ENCODE peak calls at places on chromosomes 4 and X, in seven cellular contexts. X is NCI-H1436; N is lower lobe of right lung; U is activated CD4-positive, alpha-beta T cell treated with anti-CD3 and anti-CD28 coated beads for 48 hours; F is NCI-H1092; J is cardiac muscle cell; H is neural progenitor cell. B is an unnamed sample.

GRCh38 chr4:185304944-185305690 is 90.6 kb downstream of the LRP2BP start:
- DNase-seq in F (no peak), X (peak), J (peak), H (peak), N (peak), U (peak), B (no peak)

GRCh38 chr4:113212613-113213012 is 163.2 kb downstream of the ANK2 start:
- DNase-seq in H (peak), N (no peak), X (peak), F (no peak), J (no peak), U (no peak), B (peak)

GRCh38 chr4:48212165-48212564 is 57.5 kb downstream of the TEC start:
- DNase-seq in F (no peak), J (no peak), U (no peak), H (no peak), N (no peak), X (no peak), B (no peak)

GRCh38 chrX:29471829-29472228 is 743.5 kb upstream of the MAGEB2 start:
- DNase-seq in F (no peak), N (no peak), H (no peak), J (no peak), U (no peak), X (no peak), B (no peak)

GRCh38 chrX:12919051-12919450 is 12.6 kb downstream of the TLR8 start:
- DNase-seq in X (no peak), F (no peak), U (no peak), H (no peak), J (no peak), N (no peak), B (no peak)

GRCh38 chrX:134460861-134461218 is 875 bp downstream of the HPRT1 start:
- DNase-seq in F (no peak), X (no peak), U (no peak), J (peak), N (no peak), H (no peak), B (no peak)

GRCh38 chrX:13689519-13690211 is 737 bp downstream of the RAB9A start:
- DNase-seq in N (no peak), J (peak), F (no peak), X (no peak), H (peak), U (no peak), B (no peak)

GRCh38 chrX:1486749-1487361 is 34.1 kb upstream of the ASMTL start:
- DNase-seq in N (no peak), F (no peak), H (no peak), J (no peak), X (no peak), U (no peak), B (no peak)

GRCh38 chrX:148601034-148601433 is 100.6 kb downstream of the AFF2 start:
- DNase-seq in N (no peak), J (no peak), F (no peak), X (no peak), U (no peak), H (no peak), B (no peak)

GRCh38 chr4:155666701-155667537 is at the start of gene GUCY1A1:
- DNase-seq in X (no peak), H (peak), U (peak), N (peak), F (no peak), J (peak), B (no peak)

GRCh38 chr4:183449193-183449888 is 4.9 kb downstream of the CDKN2AIP start:
- DNase-seq in U (no peak), N (no peak), F (no peak), J (no peak), H (no peak), X (no peak), B (no peak)

GRCh38 chr4:108561086-108561485 is 59.3 kb upstream of the RPL34 start:
- DNase-seq in X (no peak), J (no peak), H (peak), F (no peak), U (no peak), N (no peak), B (no peak)

GRCh38 chr4:5012477-5012876 is 6.8 kb downstream of the CYTL1 start:
- DNase-seq in F (no peak), X (no peak), N (no peak), U (no peak), H (no peak), J (no peak), B (no peak)

GRCh38 chr4:141538001-141538400 is 98.4 kb upstream of the IL15 start:
- DNase-seq in N (no peak), J (no peak), U (no peak), X (no peak), F (no peak), H (no peak), B (no peak)

GRCh38 chr4:72312032-72312650 is 256.9 kb downstream of the ADAMTS3 start:
- DNase-seq in X (no peak), N (peak), J (no peak), U (no peak), H (peak), F (no peak), B (no peak)

GRCh38 chrX:101749436-101749835 is 89.8 kb upstream of the ARMCX2 start:
- DNase-seq in J (no peak), N (no peak), X (no peak), U (no peak), H (no peak), F (no peak), B (no peak)

GRCh38 chrX:153989971-153990655 is 17.6 kb downstream of the TMEM187 start:
- DNase-seq in F (no peak), X (no peak), U (no peak), N (no peak), J (no peak), H (no peak), B (no peak)

GRCh38 chr4:145868637-145869409 is 69.8 kb downstream of the ZNF827 start:
- DNase-seq in N (no peak), U (no peak), H (no peak), X (no peak), F (no peak), J (peak), B (no peak)

GRCh38 chr4:55793479-55793878 is 26.1 kb upstream of the EXOC1L start:
- DNase-seq in H (no peak), J (no peak), U (no peak), N (peak), X (no peak), F (no peak), B (no peak)

GRCh38 chr4:6245246-6246169 is 24.1 kb upstream of the WFS1 start:
- DNase-seq in U (no peak), N (no peak), H (peak), X (no peak), F (no peak), J (no peak), B (no peak)

GRCh38 chrX:17067534-17067933 is 121.1 kb downstream of the REPS2 start:
- DNase-seq in F (no peak), N (no peak), U (no peak), J (no peak), X (no peak), H (no peak), B (no peak)

GRCh38 chr4:187814737-187815465 is 180.7 kb upstream of the ZFP42 start:
- DNase-seq in N (no peak), F (no peak), X (no peak), J (no peak), H (no peak), U (peak), B (no peak)

GRCh38 chr4:152257601-152258066 is 278.3 kb downstream of the FBXW7 start:
- DNase-seq in F (no peak), N (no peak), U (no peak), X (no peak), H (peak), J (no peak), B (no peak)

GRCh38 chr4:3010577-3010976 is 47.2 kb downstream of the GRK4 start:
- DNase-seq in F (no peak), H (no peak), J (no peak), X (no peak), N (no peak), U (no peak), B (no peak)

GRCh38 chrX:17732138-17732783 is 5.0 kb upstream of the SCML1 start:
- DNase-seq in N (no peak), U (no peak), H (no peak), F (no peak), J (no peak), X (no peak), B (no peak)

GRCh38 chr4:83115656-83116285 is 1.2 kb upstream of the PLAC8 start:
- DNase-seq in N (no peak), X (no peak), F (no peak), U (no peak), J (no peak), H (peak), B (no peak)

GRCh38 chr4:87941537-87942392 is 33.7 kb upstream of the SPP1 start:
- DNase-seq in U (no peak), H (no peak), X (no peak), N (no peak), F (no peak), J (no peak), B (no peak)

GRCh38 chr4:71602271-71602890 is 181.5 kb downstream of the GC start:
- DNase-seq in F (no peak), U (no peak), N (no peak), H (no peak), J (no peak), X (no peak), B (no peak)

GRCh38 chrX:3451566-3451965 is 105.1 kb upstream of the MXRA5 start:
- DNase-seq in F (no peak), J (no peak), N (no peak), U (no peak), H (no peak), X (no peak), B (no peak)

GRCh38 chrX:94908648-94909047 is 1234.6 kb downstream of the FAM133A start:
- DNase-seq in J (no peak), F (no peak), H (no peak), X (no peak), U (no peak), N (no peak), B (no peak)